ENCODE peak calls at places on chromosomes 7 and 10, in ten cellular contexts. D, C, R, A, W, I, N, B, F and V are unnamed samples.

GRCh38 chr10:85936180-85936579 is 430.4 kb downstream of the GRID1 start:
- DNase-seq in W (no peak), R (no peak), A (no peak), D (no peak), F (no peak), C (no peak), B (no peak), I (no peak), N (no peak), V (no peak)

GRCh38 chr10:3783313-3783689 is 1.7 kb downstream of the KLF6 start:
- DNase-seq in A (no peak), D (no peak), R (no peak), W (peak), I (peak), C (peak), N (peak), B (peak), F (peak), V (peak)

GRCh38 chr10:14365231-14365744 is 34.6 kb upstream of the FRMD4A start:
- DNase-seq in F (no peak), D (no peak), I (no peak), C (no peak), R (no peak), N (no peak), A (no peak), W (no peak), B (no peak), V (no peak)

GRCh38 chr7:132386249-132386681 is 190.0 kb downstream of the PLXNA4 start:
- DNase-seq in R (no peak), N (peak), F (no peak), C (peak), W (no peak), D (no peak), A (no peak), I (peak), B (peak), V (no peak)

GRCh38 chr7:26655761-26656160 is 208.6 kb downstream of the SKAP2 start:
- DNase-seq in F (no peak), B (peak), A (no peak), C (no peak), I (no peak), N (no peak), D (no peak), R (no peak), W (no peak), V (no peak)

GRCh38 chr7:120743128-120743527 is 114.8 kb downstream of the TSPAN12 start:
- DNase-seq in D (no peak), A (no peak), I (no peak), W (peak), F (no peak), N (no peak), B (no peak), R (peak), C (no peak), V (no peak)

GRCh38 chr10:127990846-127991542 is 84.1 kb downstream of the PTPRE start:
- DNase-seq in I (no peak), B (no peak), D (no peak), N (no peak), A (no peak), W (peak), C (peak), F (no peak), R (peak), V (peak)

GRCh38 chr10:29469481-29470354 is 165.1 kb downstream of the SVIL start:
- DNase-seq in I (no peak), A (no peak), R (no peak), N (peak), D (no peak), F (no peak), B (no peak), W (no peak), C (no peak), V (no peak)

GRCh38 chr7:148882668-148883232 is 1.3 kb downstream of the EZH2 start:
- DNase-seq in D (no peak), C (no peak), R (no peak), N (peak), W (peak), F (no peak), B (no peak), I (no peak), A (no peak), V (no peak)

GRCh38 chr7:100835903-100836811 is 8.8 kb upstream of the EPHB4 start:
- DNase-seq in F (no peak), B (no peak), I (no peak), A (no peak), D (no peak), W (no peak), C (no peak), R (no peak), N (no peak), V (no peak)

GRCh38 chr10:26455567-26456315 is 17.6 kb downstream of the APBB1IP start:
- DNase-seq in I (no peak), F (no peak), N (no peak), R (no peak), W (no peak), B (no peak), A (no peak), D (no peak), C (peak), V (no peak)

GRCh38 chr7:20798694-20799121 is 12.0 kb upstream of the SP8 start:
- DNase-seq in B (peak), N (no peak), R (no peak), A (no peak), I (no peak), W (no peak), F (no peak), D (no peak), C (no peak), V (no peak)

GRCh38 chr7:156895024-156895780 is 2.2 kb upstream of the LMBR1 start:
- DNase-seq in W (no peak), R (no peak), C (no peak), A (no peak), N (no peak), B (no peak), F (no peak), I (peak), D (no peak), V (no peak)
- H3K27ac ChIP-seq in W (no peak), R (no peak), C (no peak), A (no peak), N (no peak), B (no peak), F (no peak), I (no peak), D (no peak), V (no peak)

DNA sequence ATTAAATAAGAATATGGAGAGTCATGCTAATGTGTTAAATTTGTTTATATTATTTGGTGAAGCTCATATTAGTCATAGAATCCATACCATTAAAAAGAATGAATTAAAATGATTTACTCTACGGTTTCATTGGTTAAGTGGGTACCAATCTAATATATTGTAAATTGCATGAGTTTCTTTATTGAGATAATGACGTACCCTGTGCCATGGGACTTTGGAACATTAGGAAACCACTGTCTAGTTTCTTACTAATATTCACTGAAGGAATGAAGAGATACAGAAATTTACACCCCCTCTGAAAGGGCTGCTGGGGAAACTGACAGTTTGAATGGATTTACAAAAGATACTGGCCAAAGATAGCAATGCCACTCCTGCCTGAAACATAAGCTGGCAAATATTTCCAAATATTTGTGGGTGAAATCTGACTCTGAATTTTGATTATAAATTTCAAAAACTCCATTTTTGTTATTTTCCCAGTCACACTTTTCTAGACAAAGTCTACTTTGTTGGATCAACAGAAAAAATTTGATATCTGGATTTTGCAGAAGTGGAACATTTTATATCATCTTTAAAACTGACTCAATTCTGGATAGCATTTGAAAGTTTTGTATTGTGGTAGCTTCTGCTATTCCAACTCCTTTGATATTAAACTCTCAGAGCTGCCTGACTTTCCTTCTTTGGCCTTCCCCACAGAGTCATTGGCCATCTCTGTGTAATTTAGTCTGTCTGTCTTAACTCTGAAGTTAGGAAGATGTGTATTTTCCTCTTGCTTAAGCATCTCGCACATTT is 22.3 kb downstream of the MDFIC start:
- DNase-seq in F (no peak), C (peak), A (no peak), B (no peak), I (no peak), D (no peak), W (no peak), N (no peak), R (no peak), V (no peak)
- H3K27ac ChIP-seq in F (no peak), C (peak), A (no peak), B (no peak), I (peak), D (no peak), W (no peak), N (no peak), R (no peak), V (no peak)

DNA sequence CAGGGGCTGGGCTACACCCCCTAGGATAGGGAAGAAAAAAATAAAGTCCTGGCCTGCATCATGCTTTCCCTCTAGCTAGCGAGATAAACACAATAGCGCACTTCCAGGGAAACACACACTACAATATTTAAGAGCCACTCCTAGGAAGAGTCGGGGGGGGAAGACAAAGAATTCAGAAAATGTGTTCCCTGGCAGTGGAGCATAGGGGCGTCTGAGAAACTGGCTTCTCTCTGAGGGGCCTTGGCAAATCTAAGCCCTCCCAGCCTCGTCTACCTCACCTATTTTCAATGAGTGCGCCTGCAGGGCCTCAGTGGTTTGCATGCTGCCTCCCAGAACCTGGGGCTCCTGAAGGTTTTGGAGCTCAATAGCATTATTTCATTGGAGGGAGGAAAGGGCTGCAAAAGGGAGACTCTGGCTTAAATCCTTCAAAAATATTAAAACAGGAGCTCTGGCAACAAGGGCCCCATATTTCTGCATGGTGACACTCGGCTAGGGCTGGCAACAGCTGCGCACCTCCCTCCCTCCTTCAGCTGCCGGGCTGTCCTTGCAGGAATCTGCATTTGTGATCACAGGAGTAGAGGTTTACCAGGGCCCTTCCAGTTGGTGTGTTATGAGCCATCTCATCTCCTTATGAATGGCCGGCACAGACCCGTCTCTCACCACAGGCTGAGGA is 10.8 kb downstream of the ANXA11 start:
- DNase-seq in B (no peak), W (no peak), R (no peak), D (no peak), A (no peak), N (no peak), I (no peak), C (no peak), F (no peak), V (no peak)
- H3K27ac ChIP-seq in B (no peak), W (peak), R (peak), D (no peak), A (no peak), N (peak), I (peak), C (peak), F (no peak), V (no peak)

GRCh38 chr7:22176791-22177412 is 180.1 kb downstream of the RAPGEF5 start:
- DNase-seq in D (no peak), I (no peak), B (no peak), F (no peak), A (no peak), W (peak), N (peak), R (no peak), C (no peak), V (no peak)

GRCh38 chr7:22173884-22174573 is 182.9 kb downstream of the RAPGEF5 start:
- DNase-seq in D (no peak), W (peak), B (no peak), R (no peak), F (no peak), A (no peak), C (no peak), I (no peak), N (peak), V (no peak)

GRCh38 chr7:22178735-22179134 is 178.2 kb downstream of the RAPGEF5 start:
- DNase-seq in N (no peak), I (no peak), B (no peak), W (no peak), R (no peak), C (no peak), D (no peak), A (no peak), F (no peak), V (no peak)

GRCh38 chr7:22179442-22179879 is 177.5 kb downstream of the RAPGEF5 start:
- DNase-seq in I (no peak), W (no peak), R (no peak), C (peak), N (no peak), F (no peak), A (no peak), B (no peak), D (no peak), V (no peak)

DNA sequence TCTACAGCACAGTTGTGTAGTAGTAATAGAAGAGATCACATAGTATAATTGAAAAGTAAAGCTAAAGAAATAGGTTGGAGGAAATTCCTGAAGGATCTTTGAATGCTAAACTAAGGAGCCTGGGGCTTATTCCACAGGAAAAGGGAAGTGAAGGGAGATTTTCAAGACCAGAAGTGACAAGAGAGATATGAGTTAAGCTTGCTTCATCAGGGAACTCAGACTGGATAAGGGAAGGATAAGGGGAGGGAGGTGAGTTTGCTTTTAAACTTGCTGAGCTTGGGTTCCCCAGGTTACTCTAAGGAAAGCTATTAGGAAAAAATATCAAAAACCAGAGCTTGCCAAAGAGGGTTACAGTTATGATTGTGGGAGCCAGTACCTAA is 182.4 kb downstream of the RAPGEF5 start:
- DNase-seq in R (no peak), N (no peak), F (no peak), B (no peak), I (no peak), C (no peak), W (no peak), D (no peak), A (no peak), V (no peak)
- H3K27ac ChIP-seq in R (peak), N (peak), F (peak), B (no peak), I (no peak), C (no peak), W (peak), D (peak), A (no peak), V (no peak)

GRCh38 chr10:133160813-133161471 is 923 bp downstream of the KNDC1 start:
- DNase-seq in F (no peak), D (no peak), A (no peak), R (no peak), N (no peak), C (no peak), W (no peak), I (no peak), B (no peak), V (no peak)
- H3K27ac ChIP-seq in F (no peak), D (peak), A (no peak), R (no peak), N (no peak), C (no peak), W (no peak), I (no peak), B (no peak), V (no peak)

GRCh38 chr7:46175221-46175620 is 254.1 kb upstream of the IGFBP3 start:
- DNase-seq in R (no peak), C (no peak), W (no peak), I (no peak), B (no peak), F (no peak), A (no peak), D (no peak), N (no peak), V (no peak)

GRCh38 chr7:46170021-46170420 is 248.9 kb upstream of the IGFBP3 start:
- DNase-seq in D (no peak), F (no peak), C (no peak), A (no peak), R (no peak), B (no peak), N (no peak), I (no peak), W (no peak), V (no peak)

GRCh38 chr7:46173526-46174191 is 252.6 kb upstream of the IGFBP3 start:
- DNase-seq in N (peak), C (peak), I (no peak), A (no peak), D (no peak), F (no peak), B (no peak), W (no peak), R (no peak), V (no peak)

GRCh38 chr7:46170792-46171191 is 249.7 kb upstream of the IGFBP3 start:
- DNase-seq in B (no peak), W (no peak), C (peak), N (no peak), D (no peak), I (no peak), R (no peak), F (no peak), A (no peak), V (no peak)

GRCh38 chr7:46174192-46174572 is 253.1 kb upstream of the IGFBP3 start:
- DNase-seq in A (no peak), D (no peak), W (no peak), F (no peak), I (no peak), R (no peak), B (no peak), N (no peak), C (no peak), V (no peak)
- H3K27ac ChIP-seq in A (no peak), D (no peak), W (no peak), F (no peak), I (peak), R (no peak), B (no peak), N (no peak), C (no peak), V (no peak)

GRCh38 chr10:119288574-119289001 is 81.2 kb downstream of the GRK5 start:
- DNase-seq in F (no peak), R (no peak), W (no peak), D (no peak), B (no peak), I (no peak), N (no peak), C (no peak), A (no peak), V (no peak)

GRCh38 chr10:119285495-119286267 is 78.3 kb downstream of the GRK5 start:
- DNase-seq in I (no peak), N (no peak), C (no peak), F (no peak), B (no peak), D (no peak), A (no peak), W (no peak), R (no peak), V (no peak)

GRCh38 chr10:119287613-119287991 is 80.2 kb downstream of the GRK5 start:
- DNase-seq in R (no peak), D (no peak), N (no peak), B (no peak), C (no peak), W (no peak), F (no peak), A (no peak), I (no peak), V (no peak)

GRCh38 chr10:119286516-119286915 is 79.1 kb downstream of the GRK5 start:
- DNase-seq in D (no peak), C (no peak), F (no peak), B (no peak), A (no peak), R (no peak), N (no peak), W (no peak), I (no peak), V (no peak)

DNA sequence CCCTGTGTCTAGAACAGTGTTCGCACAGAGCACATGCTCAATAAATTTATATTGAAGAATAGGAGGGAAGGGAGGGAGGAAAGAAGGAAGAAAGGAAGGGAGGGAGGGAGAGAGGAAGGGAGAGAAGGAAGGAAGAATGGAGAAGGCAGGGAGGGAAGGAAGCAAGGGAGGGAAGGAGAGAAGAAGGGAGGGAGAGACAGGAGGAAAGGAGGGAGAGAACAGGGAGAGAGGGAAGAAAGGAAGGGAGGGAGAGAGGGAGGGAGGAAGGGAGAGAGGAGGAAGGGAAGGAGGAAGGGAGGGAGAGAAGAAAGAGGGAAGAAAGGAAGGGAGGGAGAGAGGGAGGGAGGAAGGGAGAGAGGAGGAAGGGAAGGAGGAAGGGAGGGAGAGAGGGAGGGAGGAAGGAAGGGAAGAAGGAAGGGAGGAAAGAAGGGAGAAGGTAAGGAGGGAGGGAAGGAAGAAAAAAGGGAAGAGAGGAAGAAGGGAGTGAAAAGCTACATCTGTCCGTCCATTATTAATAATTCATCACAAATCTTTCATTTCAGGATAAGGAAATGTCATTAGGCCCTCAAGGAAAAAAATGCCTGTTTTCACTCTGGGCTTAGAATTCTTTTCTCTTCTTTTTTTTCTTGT is 79.7 kb downstream of the GRK5 start:
- DNase-seq in B (no peak), N (no peak), I (no peak), D (no peak), C (no peak), W (no peak), A (no peak), F (no peak), R (no peak), V (no peak)
- H3K27ac ChIP-seq in B (no peak), N (no peak), I (peak), D (no peak), C (no peak), W (no peak), A (no peak), F (no peak), R (no peak), V (no peak)